ENCODE peak calls at places on chromosomes 1 and 21, in seven cellular contexts. R is CD8-positive, alpha-beta T cell; X is sigmoid colon; M is cardiac fibroblast; K is IMR-90; H is astrocyte of the spinal cord; A is pancreas. N is an unnamed sample.

GRCh38 chr21:42306366-42307035 is 8.7 kb downstream of the TFF3 start:
- DNase-seq in R (no peak), X (peak), M (no peak), K (no peak), H (no peak), A (no peak), N (no peak)

GRCh38 chr21:17688912-17689874 is 76.5 kb upstream of the BTG3 start:
- DNase-seq in R (peak), X (no peak), M (no peak), K (peak), H (peak), A (peak), N (peak)

GRCh38 chr1:94015489-94015817 is 105.5 kb downstream of the ABCA4 start:
- DNase-seq in R (no peak), X (no peak), M (no peak), K (no peak), H (no peak), A (no peak), N (no peak)

GRCh38 chr1:96991261-96991660 is 269.7 kb downstream of the PTBP2 start:
- DNase-seq in R (no peak), X (no peak), M (no peak), K (no peak), H (no peak), A (no peak), N (no peak)

GRCh38 chr1:201019321-201019977 is 4.1 kb downstream of the KIF21B start:
- DNase-seq in R (peak), X (no peak), M (peak), K (no peak), H (peak), A (no peak), N (peak)

GRCh38 chr1:234934611-234935033 is 194.0 kb downstream of the TOMM20 start:
- DNase-seq in R (no peak), X (no peak), M (peak), K (peak), H (peak), A (no peak), N (peak)

GRCh38 chr1:27435566-27436203 is 43.3 kb downstream of the GPR3 start:
- DNase-seq in R (no peak), X (no peak), M (no peak), K (no peak), H (no peak), A (no peak), N (no peak)

GRCh38 chr1:36761073-36761472 is 273.2 kb downstream of the GRIK3 start:
- DNase-seq in R (no peak), X (no peak), M (no peak), K (no peak), H (no peak), A (no peak), N (no peak)

GRCh38 chr1:24130385-24130784 is 12.6 kb downstream of the IL22RA1 start:
- DNase-seq in R (no peak), X (no peak), M (no peak), K (no peak), H (no peak), A (no peak), N (no peak)

GRCh38 chr21:31545036-31545435 is 114.5 kb upstream of the SOD1 start:
- DNase-seq in R (no peak), X (no peak), M (no peak), K (no peak), H (no peak), A (no peak), N (no peak)

GRCh38 chr1:12387641-12388040 is 157.8 kb downstream of the VPS13D start:
- DNase-seq in R (no peak), X (no peak), M (peak), K (peak), H (peak), A (no peak), N (peak)

GRCh38 chr1:186082235-186082937 is 292.7 kb downstream of the TPR start:
- DNase-seq in R (no peak), X (peak), M (peak), K (peak), H (peak), A (peak), N (peak)

GRCh38 chr1:172638885-172639831 is 19.7 kb upstream of the FASLG start:
- DNase-seq in R (peak), X (no peak), M (peak), K (peak), H (peak), A (no peak), N (peak)

GRCh38 chr21:32807717-32808380 is 36.3 kb upstream of the PAXBP1 start:
- DNase-seq in R (no peak), X (no peak), M (peak), K (peak), H (peak), A (no peak), N (peak)

GRCh38 chr1:245225267-245225666 is 70.5 kb downstream of the KIF26B start:
- DNase-seq in R (no peak), X (no peak), M (peak), K (peak), H (peak), A (no peak), N (peak)

GRCh38 chr1:46442317-46443161 is 47.1 kb upstream of the DMBX1 start:
- DNase-seq in R (peak), X (peak), M (peak), K (peak), H (peak), A (peak), N (peak)

GRCh38 chr1:180343931-180344406 is 113.9 kb downstream of the LHX4 start:
- DNase-seq in R (no peak), X (no peak), M (peak), K (peak), H (peak), A (no peak), N (peak)

GRCh38 chr1:176989023-176989422 is 175.5 kb downstream of the ASTN1 start:
- DNase-seq in R (no peak), X (no peak), M (peak), K (no peak), H (no peak), A (no peak), N (peak)

GRCh38 chr1:23554481-23555224 is 4.6 kb downstream of the ID3 start:
- DNase-seq in R (peak), X (peak), M (peak), K (peak), H (peak), A (peak), N (peak)

GRCh38 chr1:218878369-218878768 is 295.3 kb upstream of the LYPLAL1 start:
- DNase-seq in R (no peak), X (no peak), M (peak), K (peak), H (peak), A (no peak), N (peak)

GRCh38 chr1:235624751-235625192 is 24.8 kb downstream of the GNG4 start:
- DNase-seq in R (no peak), X (no peak), M (peak), K (peak), H (peak), A (no peak), N (peak)

GRCh38 chr1:214403431-214403830 is 122.5 kb downstream of the SMYD2 start:
- DNase-seq in R (no peak), X (no peak), M (no peak), K (peak), H (no peak), A (no peak), N (no peak)

GRCh38 chr1:93143136-93143535 is 37.1 kb downstream of the TMED5 start:
- DNase-seq in R (no peak), X (no peak), M (no peak), K (no peak), H (peak), A (no peak), N (no peak)

GRCh38 chr1:85342177-85342576 is 65.7 kb upstream of the BCL10 start:
- DNase-seq in R (no peak), X (no peak), M (peak), K (peak), H (peak), A (no peak), N (peak)

GRCh38 chr1:234208791-234209190 is 164.5 kb upstream of the COA6 start:
- DNase-seq in R (no peak), X (no peak), M (no peak), K (peak), H (no peak), A (no peak), N (no peak)

GRCh38 chr1:45213892-45214291 is 7.5 kb upstream of the ZSWIM5 start:
- DNase-seq in R (no peak), X (no peak), M (no peak), K (no peak), H (no peak), A (no peak), N (no peak)

GRCh38 chr1:56072310-56072709 is 507.1 kb downstream of the PLPP3 start:
- DNase-seq in R (no peak), X (no peak), M (no peak), K (no peak), H (no peak), A (no peak), N (no peak)

GRCh38 chr1:29752141-29752540 is 515.8 kb downstream of the PTPRU start:
- DNase-seq in R (no peak), X (peak), M (no peak), K (no peak), H (no peak), A (no peak), N (no peak)

GRCh38 chr1:156806512-156807440 is 9.9 kb downstream of the SH2D2A start:
- DNase-seq in R (no peak), X (no peak), M (no peak), K (no peak), H (no peak), A (no peak), N (peak)

GRCh38 chr1:12184008-12184681 is 17.4 kb downstream of the TNFRSF1B start:
- DNase-seq in R (no peak), X (peak), M (peak), K (peak), H (peak), A (peak), N (peak)

GRCh38 chr1:23480187-23481025 is 3.6 kb downstream of the ASAP3 start:
- DNase-seq in R (no peak), X (no peak), M (no peak), K (no peak), H (no peak), A (no peak), N (no peak)

GRCh38 chr1:197683895-197684553 is 91.3 kb downstream of the DENND1B start:
- DNase-seq in R (no peak), X (no peak), M (no peak), K (no peak), H (no peak), A (no peak), N (no peak)
- H3K4me3 ChIP-seq in R (no peak), X (no peak), M (no peak), K (no peak), H (no peak), A (no peak), N (no peak)

GRCh38 chr1:155062151-155062686 is 1.3 kb upstream of the EFNA4 start:
- DNase-seq in R (no peak), X (no peak), M (no peak), K (no peak), H (no peak), A (peak), N (no peak)

GRCh38 chr1:155061381-155062150 is 2.0 kb upstream of the EFNA4 start:
- DNase-seq in R (peak), X (peak), M (peak), K (peak), H (peak), A (peak), N (peak)

GRCh38 chr1:155063550-155064108 is at the start of gene EFNA4:
- DNase-seq in R (peak), X (peak), M (peak), K (peak), H (peak), A (peak), N (peak)

GRCh38 chr1:155064109-155064812 is 721 bp downstream of the EFNA4 start:
- DNase-seq in R (no peak), X (no peak), M (no peak), K (peak), H (no peak), A (peak), N (no peak)

DNA sequence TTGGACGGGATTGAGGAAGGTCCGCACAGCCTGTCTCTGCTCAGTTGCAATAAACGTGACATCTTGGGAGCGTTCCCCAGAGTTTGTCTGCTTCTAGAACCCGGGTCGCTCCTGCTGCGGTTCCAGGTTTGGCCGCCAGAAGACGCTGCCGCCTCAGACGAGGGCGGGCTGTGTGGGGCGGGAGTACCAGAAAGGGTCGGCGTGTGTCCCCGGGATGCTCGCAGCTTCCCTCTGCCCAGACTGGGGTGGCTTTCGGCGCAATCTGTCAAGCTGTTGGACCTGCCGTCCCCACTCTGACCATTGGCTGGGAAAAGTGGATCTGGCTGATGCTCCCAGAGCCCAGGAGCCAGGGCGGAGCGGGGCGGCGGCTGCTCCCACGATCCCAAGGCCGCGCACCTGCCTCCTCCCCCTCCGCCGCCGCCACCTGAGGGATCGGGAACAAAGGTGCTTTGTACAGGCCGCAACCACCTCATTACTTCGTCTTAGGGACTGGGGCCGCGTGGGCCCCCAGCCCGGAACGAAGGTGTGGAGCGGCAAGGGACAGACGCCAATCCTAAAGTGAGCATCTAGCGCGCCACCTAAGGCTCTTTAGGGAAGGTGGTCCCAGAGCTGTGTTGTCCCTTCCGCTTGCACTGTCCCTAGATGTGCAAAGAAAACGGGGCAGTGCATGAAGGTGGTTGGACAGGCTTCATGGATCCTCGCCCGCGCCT is 683 bp upstream of the EFNA4 start:
- DNase-seq in R (peak), X (no peak), M (peak), K (peak), H (peak), A (peak), N (peak)
- TF ChIP-seq CTCF in R (peak), X (peak), M (peak), K (peak), H (peak), A (peak), N (peak)

DNA sequence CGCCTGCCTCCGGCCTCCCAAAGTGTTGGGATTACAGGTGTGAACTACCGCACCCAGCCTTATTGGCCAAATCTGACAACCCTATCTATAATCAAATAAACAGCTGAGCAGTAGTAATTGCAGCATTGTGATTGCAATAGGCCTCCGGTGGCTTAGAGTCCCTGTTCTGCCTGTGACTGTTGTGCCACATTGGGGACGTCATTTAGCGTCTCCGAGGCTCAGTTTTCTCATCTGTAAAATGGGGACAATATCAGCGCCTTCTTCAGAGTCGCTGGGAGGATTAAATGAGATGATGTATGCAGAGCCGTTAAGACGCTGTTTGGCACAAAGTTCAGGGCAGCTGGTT is 528 bp upstream of the CAPN2 start:
- DNase-seq in R (no peak), X (no peak), M (no peak), K (no peak), H (no peak), A (no peak), N (no peak)
- H3K4me3 ChIP-seq in R (peak), X (peak), M (peak), K (peak), H (peak), A (no peak), N (peak)

GRCh38 chr1:179104851-179105250 is 23.0 kb downstream of the TOR3A start:
- DNase-seq in R (no peak), X (no peak), M (no peak), K (no peak), H (no peak), A (no peak), N (no peak)
- TF ChIP-seq CTCF in R (no peak), X (no peak), M (no peak), K (no peak), H (no peak), A (no peak), N (no peak)

GRCh38 chr1:205631010-205631726 is 643 bp downstream of the ELK4 start:
- DNase-seq in R (peak), X (peak), M (peak), K (peak), H (peak), A (peak), N (peak)

GRCh38 chr1:205631727-205632373 is at the start of gene ELK4:
- DNase-seq in R (peak), X (peak), M (peak), K (peak), H (peak), A (peak), N (peak)

GRCh38 chr1:205630651-205631009 is 1.2 kb downstream of the ELK4 start:
- DNase-seq in R (no peak), X (no peak), M (no peak), K (no peak), H (no peak), A (no peak), N (no peak)

GRCh38 chr1:205629751-205630150 is 2.1 kb downstream of the ELK4 start:
- DNase-seq in R (no peak), X (no peak), M (no peak), K (no peak), H (no peak), A (no peak), N (no peak)

DNA sequence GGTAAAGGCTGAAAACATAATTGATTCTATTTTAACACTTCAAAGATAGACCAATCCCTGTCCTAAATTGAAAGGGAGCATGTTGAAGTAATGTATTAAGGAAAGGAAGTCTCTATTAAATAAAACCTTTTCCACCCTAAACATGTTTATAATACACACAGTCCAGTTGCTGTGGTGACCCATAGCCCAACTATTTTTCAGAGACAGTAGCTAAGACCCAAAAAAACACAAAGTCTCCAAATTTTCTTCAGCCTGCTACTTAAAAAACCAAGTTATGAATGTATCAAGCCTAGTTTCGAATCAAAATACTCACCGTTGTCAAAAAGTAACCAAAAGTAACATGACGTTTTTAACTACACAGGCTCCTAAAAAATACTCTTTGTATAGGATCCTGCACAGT is 1.6 kb downstream of the ELK4 start:
- DNase-seq in R (no peak), X (no peak), M (peak), K (peak), H (peak), A (no peak), N (peak)
- H3K4me3 ChIP-seq in R (peak), X (peak), M (peak), K (peak), H (peak), A (no peak), N (peak)

N was measured in fibroblast of pulmonary artery.